ENCODE peak calls at places on chromosomes 5 and 9, in six cellular contexts. R, C, D, U, N and H are unnamed samples. For H3K9me3, the result is how much of the 10 kb centered on the place peaks cover.

GRCh38 chr5:173762930-173763329 is 125.2 kb upstream of the CPEB4 start:
- DNase-seq in R (no peak), C (no peak), D (no peak), U (no peak), N (peak), H (no peak)

GRCh38 chr5:59279979-59280378 is 613.5 kb downstream of the PDE4D start:
- DNase-seq in R (no peak), C (no peak), D (no peak), U (no peak), N (no peak), H (no peak)

GRCh38 chr9:82091610-82092009 is 103.0 kb downstream of the SPATA31D1 start:
- DNase-seq in R (no peak), C (no peak), D (no peak), U (no peak), N (no peak), H (no peak)

GRCh38 chr5:149264432-149265069 is 7.1 kb upstream of the AFAP1L1 start:
- DNase-seq in R (no peak), C (no peak), D (no peak), U (no peak), N (peak), H (no peak)

GRCh38 chr5:57298985-57299491 is 125.2 kb downstream of the GPBP1 start:
- DNase-seq in R (no peak), C (no peak), D (peak), U (no peak), N (peak), H (peak)

GRCh38 chr9:27614551-27614950 is 41.3 kb upstream of the C9orf72 start:
- DNase-seq in R (no peak), C (no peak), D (no peak), U (no peak), N (no peak), H (no peak)

GRCh38 chr5:1142886-1143669 is 31.2 kb upstream of the SLC12A7 start:
- DNase-seq in R (no peak), C (peak), D (no peak), U (no peak), N (no peak), H (no peak)

GRCh38 chr5:42756630-42757601 is at the start of gene CCDC152:
- DNase-seq in R (no peak), C (peak), D (no peak), U (peak), N (no peak), H (peak)

GRCh38 chr9:110765926-110766325 is 97.3 kb downstream of the MUSK start:
- DNase-seq in R (no peak), C (no peak), D (no peak), U (no peak), N (no peak), H (no peak)

GRCh38 chr5:67118050-67118620 is 78.5 kb downstream of the CD180 start:
- DNase-seq in R (no peak), C (no peak), D (no peak), U (no peak), N (no peak), H (no peak)

GRCh38 chr5:108747111-108748009 is at the start of gene FER:
- DNase-seq in R (no peak), C (no peak), D (no peak), U (no peak), N (peak), H (peak)

GRCh38 chr9:120875954-120876841 is 790 bp downstream of the PHF19 start:
- DNase-seq in R (peak), C (peak), D (no peak), U (peak), N (peak), H (peak)

DNA sequence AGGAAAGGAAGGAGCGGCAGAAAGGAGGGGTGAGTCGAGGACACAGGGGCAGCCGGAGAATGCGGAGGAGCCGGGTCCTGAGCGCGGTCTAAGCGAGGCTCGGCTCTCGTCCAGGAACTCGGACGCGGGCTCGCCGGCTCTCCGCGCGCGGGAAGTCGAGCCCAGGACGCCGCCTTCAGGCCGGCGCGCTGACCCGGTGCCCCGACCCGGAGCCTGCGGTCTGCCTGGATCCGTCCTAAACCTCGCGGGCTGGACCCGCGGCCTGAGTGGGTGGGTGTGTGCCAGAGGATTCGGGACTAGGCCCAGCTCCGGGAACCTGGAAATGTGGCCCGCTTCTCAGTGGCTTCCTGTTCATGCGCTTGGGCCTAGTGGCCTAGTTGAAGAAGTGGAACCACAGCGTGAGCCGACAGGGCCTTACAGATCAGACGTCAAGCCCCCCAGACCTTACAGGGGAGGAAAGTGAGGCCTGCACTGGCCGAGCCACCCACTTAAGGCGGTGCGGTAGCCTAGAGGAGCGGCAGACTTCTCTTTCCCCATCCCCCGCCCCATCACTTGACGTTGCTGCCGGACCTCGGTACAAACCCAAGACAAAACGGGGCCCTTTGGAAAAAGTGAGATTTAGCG is 1.2 kb downstream of the CDKN2B-AS1 start:
- DNase-seq in R (no peak), C (peak), D (no peak), U (peak), N (no peak), H (no peak)
- H3K27ac ChIP-seq in R (peak), C (no peak), D (peak), U (no peak), N (no peak), H (no peak)

DNA sequence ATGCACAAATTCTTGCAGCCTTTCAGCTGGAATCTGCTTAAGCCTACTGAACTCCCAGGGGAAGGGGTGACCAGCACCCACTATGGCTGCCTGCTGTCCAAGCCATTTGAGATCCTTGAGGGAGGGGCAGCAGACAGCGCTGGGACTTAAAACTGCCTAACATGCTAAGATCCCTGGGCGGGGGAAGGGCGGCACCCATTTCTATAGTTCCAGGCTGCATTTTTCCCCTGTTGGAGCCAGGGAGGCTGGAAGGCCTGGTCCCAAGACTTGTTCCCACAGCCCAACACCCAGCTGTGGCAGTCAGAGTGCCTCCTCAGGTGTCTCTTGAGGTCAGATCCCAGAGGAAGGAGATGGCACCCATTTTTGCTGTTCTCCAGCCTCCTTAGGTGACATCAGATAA is 1061.3 kb upstream of the COX7C start:
- DNase-seq in R (no peak), C (no peak), D (no peak), U (no peak), N (no peak), H (no peak)
- H3K9me3 ChIP-seq in R (half or more), C (under half), D (under half), U (under half), N (under half), H (under half)

DNA sequence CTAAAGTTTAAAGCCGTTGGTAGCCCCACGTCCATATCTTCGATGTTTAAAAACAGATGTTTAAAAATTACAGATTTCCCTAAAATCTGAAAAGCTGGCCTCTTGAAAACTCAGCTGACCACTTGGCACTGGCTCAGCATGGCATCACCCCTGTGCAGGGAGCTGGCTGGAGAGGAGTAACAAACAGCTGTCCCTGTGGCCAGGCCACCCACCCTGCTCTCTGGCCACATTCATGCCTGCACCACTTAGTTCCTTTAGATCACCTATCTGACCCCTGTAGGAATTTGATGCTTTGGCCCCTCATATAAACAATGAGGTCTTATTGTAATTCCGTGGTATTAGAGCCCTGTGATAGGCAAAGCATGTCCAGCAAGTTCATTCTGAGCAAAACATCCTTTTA is 107.5 kb downstream of the FRMD3 start:
- DNase-seq in R (no peak), C (peak), D (no peak), U (no peak), N (no peak), H (no peak)
- H3K27ac ChIP-seq in R (no peak), C (no peak), D (no peak), U (no peak), N (peak), H (no peak)

DNA sequence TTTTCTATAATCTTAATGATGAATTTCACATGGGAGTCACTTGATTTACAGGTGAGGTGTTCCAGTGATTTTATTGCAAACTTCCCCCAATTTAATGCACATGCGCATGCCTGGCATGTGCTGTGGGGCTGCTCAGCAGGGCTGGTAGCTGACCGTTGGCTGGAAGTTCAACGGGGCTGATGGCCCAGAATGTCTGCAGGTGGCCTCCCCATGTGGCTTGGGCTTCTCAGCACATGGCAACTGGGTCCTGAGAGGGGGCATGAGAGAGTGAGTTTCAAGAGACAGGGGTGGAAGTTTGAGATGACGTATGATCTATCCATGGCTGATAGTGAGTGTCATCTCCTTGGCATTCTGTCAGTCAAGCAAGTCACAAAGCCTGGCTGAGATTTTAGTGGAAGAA is 259.8 kb downstream of the ZSWIM6 start:
- DNase-seq in R (no peak), C (no peak), D (no peak), U (no peak), N (no peak), H (no peak)
- H3K9me3 ChIP-seq in R (under half), C (under half), D (under half), U (under half), N (under half), H (under half)

DNA sequence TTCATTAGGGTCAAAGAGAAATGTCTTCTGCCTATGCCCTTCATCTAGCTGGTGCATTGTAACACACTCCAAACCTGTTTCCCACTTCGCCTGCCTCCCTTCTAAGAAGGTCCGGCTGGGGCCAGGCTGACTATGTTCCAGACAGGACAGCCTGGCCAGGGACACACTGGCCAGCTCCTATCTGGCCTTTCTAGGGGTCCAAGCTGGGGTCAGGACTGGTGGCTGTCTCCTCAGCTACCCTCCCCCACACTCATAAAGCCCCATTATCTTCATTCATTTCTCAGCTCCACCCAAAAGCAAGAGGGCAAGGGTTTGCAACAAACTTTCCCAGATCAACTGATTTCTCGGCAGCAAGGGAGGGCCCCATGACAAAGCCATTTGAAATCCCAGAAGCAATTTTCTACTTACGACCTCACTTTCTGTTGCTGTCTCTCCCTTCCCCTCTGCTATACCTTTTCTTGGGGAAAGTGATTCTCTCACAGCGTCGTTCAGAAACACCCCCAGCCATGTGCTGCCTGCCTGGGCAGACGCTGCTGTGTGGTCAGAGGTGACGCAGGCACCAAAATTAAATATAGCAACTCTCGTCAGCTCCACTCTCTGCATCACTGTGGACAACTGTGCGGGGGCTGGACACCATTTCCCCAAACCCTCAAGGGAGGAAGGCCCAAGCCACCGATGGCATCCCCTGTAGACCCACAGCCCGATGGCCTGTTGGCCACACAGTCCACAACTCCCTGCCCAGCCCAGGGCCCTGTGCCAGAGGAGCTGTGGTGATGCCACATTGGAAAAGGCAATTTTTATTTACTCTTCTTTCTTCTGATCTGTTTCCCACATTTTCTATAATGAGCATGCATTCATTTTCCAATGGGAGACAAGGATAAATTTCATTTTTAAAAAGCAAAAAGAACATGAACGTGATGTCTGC is 6.1 kb downstream of the IL13 start:
- DNase-seq in R (no peak), C (no peak), D (no peak), U (no peak), N (no peak), H (no peak)
- H3K27ac ChIP-seq in R (no peak), C (no peak), D (no peak), U (no peak), N (no peak), H (no peak)

GRCh38 chr9:137951597-137952490 is 74.3 kb downstream of the CACNA1B start:
- DNase-seq in R (no peak), C (peak), D (no peak), U (no peak), N (no peak), H (no peak)

GRCh38 chr9:137948642-137949041 is 71.1 kb downstream of the CACNA1B start:
- DNase-seq in R (no peak), C (no peak), D (no peak), U (no peak), N (no peak), H (no peak)

GRCh38 chr9:137951107-137951506 is 73.5 kb downstream of the CACNA1B start:
- DNase-seq in R (no peak), C (peak), D (no peak), U (no peak), N (no peak), H (no peak)

GRCh38 chr9:137947012-137947411 is 69.4 kb downstream of the CACNA1B start:
- DNase-seq in R (no peak), C (no peak), D (no peak), U (no peak), N (no peak), H (no peak)

DNA sequence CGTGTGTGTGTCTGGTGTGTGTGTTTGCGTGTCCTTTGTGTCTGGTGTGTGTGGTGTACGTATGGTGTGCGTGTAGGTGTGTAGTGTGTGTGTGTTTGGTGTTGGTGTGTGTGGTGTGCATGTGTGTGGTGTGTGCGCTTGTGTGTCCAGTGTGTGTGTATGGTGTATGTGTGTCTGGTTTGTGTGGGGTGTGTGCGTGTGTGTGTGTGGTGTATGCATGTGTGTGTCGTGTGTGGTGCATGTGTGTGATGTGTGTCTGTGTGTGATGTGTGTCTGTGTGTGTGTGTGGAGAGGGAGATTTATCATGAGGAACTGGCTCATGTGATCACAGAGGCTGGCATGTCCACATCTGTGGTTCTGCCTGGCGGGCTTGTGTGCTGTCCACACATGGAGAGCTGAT is 71.7 kb downstream of the CACNA1B start:
- DNase-seq in R (no peak), C (no peak), D (no peak), U (no peak), N (no peak), H (no peak)
- H3K9me3 ChIP-seq in R (under half), C (under half), D (half or more), U (under half), N (under half), H (under half)

GRCh38 chr5:154881986-154882385 is 23.6 kb downstream of the CNOT8 start:
- DNase-seq in R (no peak), C (no peak), D (no peak), U (no peak), N (no peak), H (no peak)
- H3K27ac ChIP-seq in R (no peak), C (peak), D (no peak), U (no peak), N (no peak), H (no peak)

GRCh38 chr5:88610586-88610985 is 272.4 kb downstream of the MEF2C start:
- DNase-seq in R (no peak), C (no peak), D (no peak), U (no peak), N (no peak), H (no peak)

GRCh38 chr5:88607492-88607891 is 275.5 kb downstream of the MEF2C start:
- DNase-seq in R (no peak), C (no peak), D (no peak), U (no peak), N (no peak), H (no peak)

GRCh38 chr5:88606173-88606572 is 276.8 kb downstream of the MEF2C start:
- DNase-seq in R (no peak), C (no peak), D (no peak), U (no peak), N (no peak), H (no peak)

GRCh38 chr5:88602584-88602983 is 280.4 kb downstream of the MEF2C start:
- DNase-seq in R (no peak), C (no peak), D (no peak), U (no peak), N (peak), H (peak)

DNA sequence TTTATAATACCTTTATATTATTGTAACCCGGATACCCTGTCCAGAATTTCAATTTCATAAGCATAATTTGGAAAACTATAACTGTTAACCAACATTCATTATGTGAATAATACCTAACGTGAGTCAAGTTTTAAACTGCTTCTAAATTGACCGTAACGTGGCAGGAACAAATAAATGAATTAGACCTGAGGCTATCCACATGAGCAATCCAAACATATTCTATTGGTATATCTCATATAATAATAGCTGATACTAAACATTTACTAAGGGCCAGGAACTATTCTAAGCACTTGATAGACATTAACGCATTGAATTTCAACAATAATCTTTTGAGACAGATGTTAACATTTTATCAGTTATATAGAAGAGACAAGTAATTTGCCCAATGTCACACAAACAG is 276.4 kb downstream of the MEF2C start:
- DNase-seq in R (no peak), C (no peak), D (no peak), U (no peak), N (no peak), H (no peak)
- H3K9me3 ChIP-seq in R (under half), C (under half), D (under half), U (under half), N (under half), H (under half)

GRCh38 chr9:124444166-124444565 is 6.1 kb upstream of the ADGRD2 start:
- DNase-seq in R (no peak), C (no peak), D (no peak), U (no peak), N (no peak), H (no peak)
- H3K27ac ChIP-seq in R (no peak), C (no peak), D (no peak), U (no peak), N (no peak), H (no peak)

DNA sequence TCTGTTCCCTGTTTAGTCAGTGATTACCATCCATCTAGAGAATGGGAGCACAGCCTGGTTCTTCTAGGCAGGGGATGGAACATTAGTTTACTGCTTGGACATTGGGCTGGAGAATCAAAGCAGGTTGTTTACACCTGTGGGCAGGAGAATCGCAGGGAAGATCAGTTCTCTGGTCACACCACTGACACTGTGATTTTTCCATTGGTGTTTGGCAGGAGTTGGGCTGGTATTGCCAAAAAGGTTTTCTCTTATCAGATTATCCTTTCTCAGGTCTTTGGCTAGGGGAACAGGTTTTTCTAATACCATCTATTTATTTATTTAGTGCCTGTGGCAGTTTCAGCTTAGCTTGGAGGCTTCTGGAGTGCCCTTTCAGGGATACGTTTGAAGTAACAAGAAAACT is 219.3 kb upstream of the GRIN3A start:
- DNase-seq in R (no peak), C (no peak), D (no peak), U (no peak), N (no peak), H (no peak)
- H3K9me3 ChIP-seq in R (under half), C (under half), D (under half), U (under half), N (under half), H (under half)